ENCODE peak calls at places on chromosome 11, in six cellular contexts. K is lower lobe of right lung, Y is right lobe of liver, E is HL-60, H is A549, O is mucosa of descending colon. V is an unnamed sample.

GRCh38 chr11:134819026-134819425 is 407.0 kb upstream of the B3GAT1 start:
- DNase-seq in K (no peak), Y (no peak), E (no peak), H (no peak), O (no peak), V (no peak)

GRCh38 chr11:18754308-18754707 is 28.3 kb upstream of the IGSF22 start:
- DNase-seq in K (no peak), Y (no peak), E (no peak), H (peak; percentile 23), O (no peak), V (peak; percentile 13)

GRCh38 chr11:69000831-69001245 is 12.2 kb downstream of the MRGPRF start:
- DNase-seq in K (peak; percentile 29), Y (peak; percentile 77), E (no peak), H (peak; percentile 63), O (no peak), V (peak; percentile 89)

GRCh38 chr11:108224908-108225786 is 2.3 kb downstream of the ATM start:
- DNase-seq in K (no peak), Y (no peak), E (no peak), H (no peak), O (no peak), V (no peak)

GRCh38 chr11:61732705-61733104 is 19.7 kb upstream of the MYRF start:
- DNase-seq in K (no peak), Y (no peak), E (no peak), H (no peak), O (no peak), V (peak; percentile 67)

GRCh38 chr11:134682577-134682976 is 270.5 kb upstream of the B3GAT1 start:
- DNase-seq in K (no peak), Y (no peak), E (no peak), H (no peak), O (no peak), V (no peak)

GRCh38 chr11:29395555-29396072 is 621.2 kb downstream of the KCNA4 start:
- DNase-seq in K (no peak), Y (no peak), E (no peak), H (no peak), O (no peak), V (no peak)

GRCh38 chr11:90594658-90595057 is 371.8 kb upstream of the CHORDC1 start:
- DNase-seq in K (no peak), Y (no peak), E (no peak), H (peak; percentile 6), O (no peak), V (no peak)

GRCh38 chr11:8369592-8370205 is 106.0 kb upstream of the LMO1 start:
- DNase-seq in K (no peak), Y (peak; percentile 16), E (no peak), H (no peak), O (no peak), V (no peak)

GRCh38 chr11:19929655-19930054 is 217.0 kb downstream of the NAV2 start:
- DNase-seq in K (no peak), Y (no peak), E (no peak), H (no peak), O (no peak), V (peak; percentile 50)

GRCh38 chr11:64809781-64810241 is 540 bp downstream of the MEN1 start:
- DNase-seq in K (no peak), Y (no peak), E (no peak), H (no peak), O (peak; percentile 76), V (no peak)

GRCh38 chr11:60852060-60852638 is 3.6 kb downstream of the PTGDR2 start:
- DNase-seq in K (peak; percentile 40), Y (peak; percentile 88), E (no peak), H (no peak), O (peak; percentile 87), V (no peak)

GRCh38 chr11:117083011-117083940 is 15.0 kb downstream of the SIK3 start:
- DNase-seq in K (no peak), Y (no peak), E (no peak), H (no peak), O (no peak), V (peak; percentile 52)

GRCh38 chr11:2998073-2998850 is 6.1 kb upstream of the NAP1L4 start:
- DNase-seq in K (no peak), Y (peak; percentile 27), E (no peak), H (no peak), O (no peak), V (no peak)

GRCh38 chr11:116813170-116813569 is 9.9 kb downstream of the APOA4 start:
- DNase-seq in K (no peak), Y (no peak), E (no peak), H (no peak), O (no peak), V (no peak)

GRCh38 chr11:8671242-8671641 is 11.2 kb downstream of the TRIM66 start:
- DNase-seq in K (no peak), Y (no peak), E (no peak), H (peak; percentile 48), O (no peak), V (peak; percentile 95)

GRCh38 chr11:71075116-71075720 is 177.2 kb downstream of the SHANK2 start:
- DNase-seq in K (no peak), Y (no peak), E (no peak), H (no peak), O (no peak), V (no peak)

DNA sequence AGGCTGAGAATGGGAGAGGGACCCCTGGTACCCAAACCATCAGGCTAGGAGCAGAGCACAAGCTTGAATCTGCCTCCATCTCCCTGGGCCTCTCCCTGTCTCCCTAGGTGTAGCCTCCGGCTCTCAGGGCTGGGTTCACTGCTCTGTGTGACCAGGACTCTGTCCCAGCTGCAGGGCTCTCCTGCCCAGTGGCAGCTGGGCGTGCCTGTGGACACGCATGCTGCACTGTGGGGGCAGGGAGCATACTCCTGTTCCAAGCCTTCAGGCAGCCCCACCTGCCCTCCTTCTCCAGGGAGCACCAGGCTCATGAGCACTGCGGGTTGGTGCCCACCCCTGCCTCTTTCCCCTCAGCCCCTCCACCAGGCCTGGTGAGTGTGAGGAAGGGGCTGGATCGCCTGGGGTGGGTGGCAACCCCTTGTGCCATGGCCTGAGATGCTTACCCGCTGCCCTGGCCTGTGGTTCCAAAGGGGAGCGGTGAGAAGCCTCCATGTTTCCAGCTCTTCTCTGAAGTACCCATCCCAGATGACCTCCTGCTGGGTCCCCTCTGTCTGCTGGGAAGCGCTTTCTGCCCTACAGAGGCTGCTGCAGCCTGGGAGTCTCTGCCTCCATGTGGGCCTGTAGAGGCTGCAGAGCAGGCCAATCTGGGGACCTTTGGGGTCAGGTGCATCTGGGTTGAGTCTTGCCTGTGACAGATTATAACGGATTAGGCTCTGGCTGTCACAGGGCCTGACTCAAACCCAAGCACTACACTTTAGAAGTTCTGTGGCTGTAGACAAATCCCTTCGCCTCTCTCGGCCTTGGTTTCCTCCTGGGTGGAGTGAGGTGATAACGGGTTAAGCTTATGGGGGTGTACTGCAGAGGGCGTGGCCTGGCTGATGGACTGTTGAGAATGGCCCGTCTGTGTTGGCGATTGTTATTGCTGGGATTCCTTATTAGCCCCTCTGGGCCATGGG is 43.7 kb downstream of the WNT11 start:
- DNase-seq in K (peak; percentile 14), Y (no peak), E (no peak), H (no peak), O (peak; percentile 38), V (no peak)
- TF ChIP-seq CTCF in K (no peak), Y (no peak), E (no peak), H (no peak), O (no peak), V (no peak)

GRCh38 chr11:86193297-86194095 is 51.1 kb upstream of the EED start:
- DNase-seq in K (peak; percentile 63), Y (peak; percentile 76), E (peak; percentile 45), H (peak; percentile 89), O (peak; percentile 60), V (peak; percentile 96)
- H3K4me3 ChIP-seq in K (peak overlapping the region; percentile 37), Y (no peak overlapping the region), E (peak overlapping the region; percentile 22), H (peak overlapping the region; percentile 29), O (no peak overlapping the region), V (no peak overlapping the region)

DNA sequence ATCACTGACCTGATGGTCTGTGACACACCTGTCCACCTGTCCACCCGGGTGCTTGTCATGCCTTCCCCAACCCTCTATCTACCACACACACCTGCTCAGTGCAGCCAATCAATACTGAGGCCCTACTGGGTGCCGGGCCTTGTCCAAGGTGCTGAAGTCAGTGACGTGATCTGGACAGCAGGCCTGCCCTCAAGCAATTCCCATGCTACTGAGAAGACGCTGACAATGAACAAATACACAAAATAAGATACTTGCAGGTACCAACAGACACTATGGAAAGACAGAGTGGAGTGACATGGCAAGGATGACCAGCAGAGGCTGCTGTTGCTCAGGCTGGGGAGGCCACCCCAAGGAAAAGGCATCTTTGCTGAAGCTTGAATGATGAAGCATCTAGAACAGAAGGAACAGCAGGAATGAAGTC is 21.2 kb downstream of the PLAAT3 start:
- DNase-seq in K (no peak), Y (no peak), E (no peak), H (peak; percentile 62), O (no peak), V (peak; percentile 56)
- TF ChIP-seq CTCF in K (peak; percentile 40), Y (peak; percentile 57), E (peak; percentile 57), H (peak; percentile 62), O (peak; percentile 38), V (peak; percentile 79)

DNA sequence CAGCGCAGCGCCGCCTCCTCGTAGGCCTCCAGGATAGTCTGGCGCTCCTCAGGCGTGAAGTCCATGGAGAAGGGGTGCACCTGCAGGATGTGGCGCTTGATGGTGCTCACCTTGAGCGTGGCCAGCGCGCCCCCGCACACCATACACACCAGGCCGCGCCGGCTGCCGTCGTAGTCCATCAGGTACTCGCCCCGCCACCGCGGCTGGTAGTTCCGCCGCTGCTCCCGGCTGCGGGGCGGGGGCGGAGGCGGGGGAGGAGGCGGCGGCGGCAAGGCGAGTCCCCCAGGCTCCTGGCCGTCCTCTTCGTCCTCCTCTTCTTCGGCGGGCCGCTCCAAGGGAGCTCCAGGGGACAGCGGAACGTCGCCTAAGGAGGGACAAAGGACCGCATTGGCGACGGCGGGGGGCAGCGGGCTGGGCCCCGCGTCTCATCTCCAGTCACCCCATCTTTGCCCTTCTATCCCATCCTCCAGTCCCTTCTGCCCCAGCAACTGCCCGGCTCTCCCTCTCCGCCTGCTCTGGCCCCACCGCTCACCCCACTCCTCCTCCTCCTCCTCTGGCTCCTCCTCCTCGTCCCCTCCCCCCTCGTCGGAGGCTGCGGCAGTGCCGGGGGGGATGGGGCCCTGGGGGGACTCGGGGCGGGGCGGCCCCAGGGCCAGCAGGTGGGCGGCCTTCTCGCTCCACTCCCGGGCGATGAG is 4.9 kb downstream of the ZFTA start:
- DNase-seq in K (no peak), Y (peak; percentile 78), E (no peak), H (no peak), O (no peak), V (no peak)
- H3K4me3 ChIP-seq in K (peak overlapping the region; percentile 40), Y (peak overlapping the region; percentile 56), E (no peak overlapping the region), H (no peak overlapping the region), O (no peak overlapping the region), V (no peak overlapping the region)

GRCh38 chr11:132312616-132313210 is 942.3 kb downstream of the NTM start:
- DNase-seq in K (no peak), Y (no peak), E (no peak), H (peak; percentile 7), O (no peak), V (peak; percentile 29)

GRCh38 chr11:132318421-132319157 is 948.2 kb downstream of the NTM start:
- DNase-seq in K (no peak), Y (no peak), E (no peak), H (no peak), O (no peak), V (peak; percentile 3)
- TF ChIP-seq CTCF in K (no peak), Y (no peak), E (no peak), H (no peak), O (no peak), V (no peak)

DNA sequence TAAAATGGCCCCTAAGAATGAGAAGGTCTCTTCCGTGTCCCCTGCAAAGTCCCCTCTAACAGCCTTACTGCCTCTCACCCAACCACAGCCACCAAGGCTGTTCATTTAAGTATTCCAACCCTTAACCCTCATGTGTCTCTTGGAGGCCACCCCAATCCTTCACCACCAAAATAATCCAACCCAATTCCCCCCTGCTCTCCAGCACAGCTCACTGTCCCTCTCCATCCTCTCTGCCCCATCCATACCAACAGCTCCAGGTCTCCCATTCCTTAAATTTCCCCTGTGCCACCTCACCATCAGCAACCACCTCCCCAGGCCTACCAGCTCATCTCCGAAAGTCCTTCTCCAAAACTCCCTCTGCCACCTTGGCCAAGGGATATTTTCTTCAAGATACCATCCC is 1.4 kb downstream of the FAM168A start:
- DNase-seq in K (no peak), Y (no peak), E (no peak), H (no peak), O (no peak), V (no peak)
- H3K4me3 ChIP-seq in K (peak overlapping the region; percentile 86), Y (no peak overlapping the region), E (no peak overlapping the region), H (no peak overlapping the region), O (no peak overlapping the region), V (peak overlapping the region; percentile 95)

V was measured in cardiac fibroblast.